ENCODE peak calls at places on chromosome 20, in eight cellular contexts. B is activated CD4-positive, alpha-beta T cell treated with anti-CD3 and anti-CD28 coated beads, Interleukin-2, amount 50 U/mL, for 48 hours; N is GM03348; J is ascending aorta; C is amygdala; M is lung; Z is activated CD8-positive, alpha-beta memory T cell treated with anti-CD3 and anti-CD28 coated beads for 48 hours; X is hypothalamus. W is an unnamed sample.

GRCh38 chr20:51416532-51417244 is 125.8 kb downstream of the NFATC2 start:
- DNase-seq in X (no peak), Z (no peak), N (no peak), M (no peak), B (no peak), J (no peak), C (no peak), W (no peak)

GRCh38 chr20:62254021-62254724 is 15.9 kb downstream of the OSBPL2 start:
- DNase-seq in J (no peak), X (no peak), M (no peak), B (no peak), Z (no peak), C (no peak), N (no peak), W (no peak)

GRCh38 chr20:45117581-45117980 is 2.6 kb upstream of the WFDC5 start:
- DNase-seq in B (no peak), N (no peak), Z (no peak), C (no peak), X (no peak), J (no peak), M (peak), W (no peak)

GRCh38 chr20:38601216-38602184 is at the start of gene ARHGAP40:
- DNase-seq in M (no peak), B (peak), X (no peak), N (peak), Z (peak), C (no peak), J (no peak), W (no peak)

GRCh38 chr20:1894471-1894950 is 696 bp upstream of the SIRPA start:
- DNase-seq in B (no peak), J (peak), M (no peak), N (no peak), Z (no peak), X (peak), C (no peak), W (peak)

GRCh38 chr20:33209789-33210188 is 7.4 kb upstream of the BPIFA3 start:
- DNase-seq in X (no peak), N (peak), M (peak), Z (no peak), J (no peak), B (peak), C (peak), W (peak)

GRCh38 chr20:58137236-58137635 is 91.2 kb downstream of the ANKRD60 start:
- DNase-seq in C (no peak), J (no peak), N (no peak), M (no peak), X (no peak), Z (no peak), B (no peak), W (no peak)

GRCh38 chr20:60352580-60352979 is 394.4 kb downstream of the CDH26 start:
- DNase-seq in Z (no peak), N (no peak), C (no peak), J (no peak), M (no peak), B (no peak), X (no peak), W (no peak)

GRCh38 chr20:41141153-41141815 is 3.9 kb downstream of the PLCG1 start:
- DNase-seq in J (no peak), Z (no peak), X (no peak), N (peak), C (no peak), M (no peak), B (peak), W (no peak)

GRCh38 chr20:57661201-57662027 is 41.2 kb upstream of the ZBP1 start:
- DNase-seq in M (no peak), B (no peak), X (no peak), Z (no peak), C (no peak), J (peak), N (no peak), W (no peak)

GRCh38 chr20:16801919-16802651 is 53.9 kb downstream of the OTOR start:
- DNase-seq in Z (no peak), B (peak), J (peak), M (peak), X (no peak), N (peak), C (peak), W (peak)

GRCh38 chr20:57027752-57028151 is 238.7 kb downstream of the BMP7 start:
- DNase-seq in M (no peak), X (no peak), N (no peak), B (no peak), J (no peak), Z (no peak), C (no peak), W (no peak)

GRCh38 chr20:16054917-16055316 is 518.3 kb downstream of the KIF16B start:
- DNase-seq in Z (no peak), N (no peak), C (no peak), M (no peak), J (no peak), B (no peak), X (no peak), W (no peak)

GRCh38 chr20:47620808-47621805 is 119.4 kb downstream of the NCOA3 start:
- DNase-seq in B (no peak), M (no peak), C (no peak), X (no peak), N (peak), J (no peak), Z (no peak), W (no peak)

GRCh38 chr20:38542994-38543906 is 37.7 kb upstream of the ADIG start:
- DNase-seq in J (no peak), N (no peak), B (no peak), C (no peak), M (no peak), Z (no peak), X (no peak), W (peak)

W was measured in hippocampal formation.